ENCODE peak calls at places on chromosomes 12 and 14, in eight cellular contexts. D is foreskin fibroblast, S is AG10803, V is GM12864, T is kidney, J is AG09309, Q is endothelial cell of umbilical vein, F is SK-N-SH. C is an unnamed sample.

GRCh38 chr12:56034586-56035332 is 7.0 kb upstream of the RPS26 start:
- DNase-seq in D (no peak), S (no peak), V (no peak), T (no peak), J (no peak), Q (no peak), F (no peak), C (no peak)

GRCh38 chr12:12281134-12281533 is 14.3 kb upstream of the LRP6 start:
- DNase-seq in D (no peak), S (no peak), V (no peak), T (no peak), J (no peak), Q (no peak), F (no peak), C (no peak)

GRCh38 chr14:29749327-29749726 is 178.3 kb downstream of the PRKD1 start:
- DNase-seq in D (peak), S (peak), V (no peak), T (no peak), J (no peak), Q (peak), F (no peak), C (no peak)

GRCh38 chr12:129005416-129005815 is 152.1 kb downstream of the GLT1D1 start:
- DNase-seq in D (no peak), S (no peak), V (no peak), T (no peak), J (no peak), Q (no peak), F (no peak), C (no peak)

GRCh38 chr14:61695695-61696527 is 598 bp downstream of the HIF1A start:
- DNase-seq in D (peak), S (peak), V (no peak), T (peak), J (no peak), Q (peak), F (peak), C (peak)

GRCh38 chr12:1357171-1357570 is 237.2 kb downstream of the FBXL14 start:
- DNase-seq in D (peak), S (peak), V (no peak), T (no peak), J (no peak), Q (no peak), F (no peak), C (no peak)

GRCh38 chr12:2813573-2814185 is 1.2 kb downstream of the ITFG2 start:
- DNase-seq in D (peak), S (peak), V (peak), T (no peak), J (peak), Q (peak), F (peak), C (peak)

GRCh38 chr14:67010602-67011001 is 178.6 kb upstream of the GARIN2 start:
- DNase-seq in D (no peak), S (no peak), V (no peak), T (no peak), J (no peak), Q (no peak), F (no peak), C (no peak)

GRCh38 chr14:62162998-62163589 is 400.9 kb downstream of the SNAPC1 start:
- DNase-seq in D (peak), S (peak), V (peak), T (no peak), J (peak), Q (peak), F (peak), C (no peak)

GRCh38 chr12:116759783-116760581 is 21.9 kb downstream of the RNFT2 start:
- DNase-seq in D (no peak), S (no peak), V (no peak), T (no peak), J (no peak), Q (peak), F (no peak), C (no peak)

GRCh38 chr14:53054457-53054856 is 98.7 kb downstream of the DDHD1 start:
- DNase-seq in D (peak), S (peak), V (no peak), T (no peak), J (no peak), Q (no peak), F (no peak), C (no peak)

GRCh38 chr12:46831335-46832083 is 5.7 kb upstream of the SLC38A4 start:
- DNase-seq in D (peak), S (no peak), V (no peak), T (peak), J (no peak), Q (no peak), F (peak), C (peak)

GRCh38 chr14:101719708-101720107 is 41.8 kb upstream of the PPP2R5C start:
- DNase-seq in D (no peak), S (no peak), V (no peak), T (no peak), J (no peak), Q (no peak), F (no peak), C (no peak)

GRCh38 chr14:94373708-94374107 is 14.7 kb downstream of the SERPINA1 start:
- DNase-seq in D (peak), S (peak), V (no peak), T (no peak), J (peak), Q (no peak), F (no peak), C (peak)

GRCh38 chr14:79514700-79515099 is 696.6 kb downstream of the DIO2 start:
- DNase-seq in D (peak), S (peak), V (no peak), T (no peak), J (no peak), Q (no peak), F (no peak), C (no peak)

GRCh38 chr14:105392161-105393090 is 5.9 kb upstream of the TEX22 start:
- DNase-seq in D (no peak), S (no peak), V (no peak), T (peak), J (no peak), Q (no peak), F (no peak), C (peak)
- H3K4me3 ChIP-seq in D (no peak), S (no peak), V (no peak), T (no peak), J (no peak), Q (no peak), F (no peak), C (no peak)

GRCh38 chr12:52141306-52141705 is 50.5 kb downstream of the KRT80 start:
- DNase-seq in D (no peak), S (no peak), V (no peak), T (no peak), J (no peak), Q (no peak), F (no peak), C (no peak)

GRCh38 chr12:52141875-52142274 is 49.9 kb downstream of the KRT80 start:
- DNase-seq in D (no peak), S (no peak), V (no peak), T (no peak), J (no peak), Q (no peak), F (no peak), C (peak)

GRCh38 chr12:52137746-52138145 is 54.1 kb downstream of the KRT80 start:
- DNase-seq in D (no peak), S (no peak), V (no peak), T (no peak), J (no peak), Q (no peak), F (no peak), C (peak)

GRCh38 chr12:52139147-52139546 is 52.7 kb downstream of the KRT80 start:
- DNase-seq in D (no peak), S (no peak), V (no peak), T (no peak), J (no peak), Q (no peak), F (no peak), C (peak)

GRCh38 chr12:52139579-52140062 is 52.2 kb downstream of the KRT80 start:
- DNase-seq in D (peak), S (no peak), V (no peak), T (no peak), J (no peak), Q (no peak), F (peak), C (no peak)
- TF ChIP-seq CTCF in D (peak), S (peak), V (peak), T (peak), J (peak), Q (peak), F (peak), C (peak)

GRCh38 chr14:50676814-50677516 is 8.9 kb upstream of the SAV1 start:
- DNase-seq in D (no peak), S (no peak), V (no peak), T (no peak), J (no peak), Q (no peak), F (no peak), C (no peak)
- H3K4me3 ChIP-seq in D (no peak), S (no peak), V (no peak), T (no peak), J (no peak), Q (no peak), F (no peak), C (no peak)

GRCh38 chr12:62032838-62033237 is 227.4 kb upstream of the USP15 start:
- DNase-seq in D (no peak), S (no peak), V (no peak), T (no peak), J (no peak), Q (no peak), F (no peak), C (no peak)
- TF ChIP-seq CTCF in D (no peak), S (no peak), V (no peak), T (no peak), J (no peak), Q (no peak), F (no peak), C (no peak)

GRCh38 chr12:52234226-52234810 is 1.3 kb downstream of the KRT7 start:
- DNase-seq in D (no peak), S (no peak), V (no peak), T (peak), J (no peak), Q (no peak), F (no peak), C (no peak)
- H3K4me3 ChIP-seq in D (no peak), S (no peak), V (no peak), T (no peak), J (no peak), Q (no peak), F (no peak), C (peak)

C was measured in left lung.